ENCODE peak calls at places on chromosomes 16 and 17, in five cellular contexts. D, P, C, K and U are unnamed samples.

GRCh38 chr17:2054262-2054739 is 602 bp upstream of the HIC1 start:
- DNase-seq in C (no peak), P (no peak), D (no peak), K (no peak), U (no peak)

GRCh38 chr16:10835281-10835931 is 16.8 kb upstream of the TVP23A start:
- DNase-seq in K (no peak), P (no peak), D (no peak), C (no peak), U (no peak)

GRCh38 chr17:78272181-78272913 is 40.9 kb downstream of the TMEM235 start:
- DNase-seq in K (no peak), C (peak), P (no peak), D (no peak), U (no peak)

GRCh38 chr16:67528222-67528869 is at the start of gene RIPOR1:
- DNase-seq in C (no peak), K (peak), P (peak), D (peak), U (peak)

GRCh38 chr17:73906896-73907600 is 262.8 kb upstream of the SDK2 start:
- DNase-seq in K (no peak), D (no peak), P (no peak), C (no peak), U (no peak)

GRCh38 chr17:58576679-58577367 is 62.4 kb upstream of the MTMR4 start:
- DNase-seq in P (no peak), C (no peak), K (no peak), D (no peak), U (no peak)

GRCh38 chr16:81632392-81633146 is 146.5 kb upstream of the PLCG2 start:
- DNase-seq in P (no peak), D (no peak), C (no peak), K (no peak), U (no peak)

GRCh38 chr16:11560701-11561439 is 25.8 kb downstream of the LITAF start:
- DNase-seq in P (peak), C (peak), D (no peak), K (no peak), U (no peak)

GRCh38 chr16:21590287-21590686 is 9.1 kb upstream of the METTL9 start:
- DNase-seq in D (no peak), C (no peak), P (no peak), K (no peak), U (no peak)

GRCh38 chr17:226773-227580 is 45.5 kb upstream of the DOC2B start:
- DNase-seq in K (peak), C (no peak), D (no peak), P (peak), U (no peak)

GRCh38 chr16:82715833-82716232 is 89.1 kb downstream of the CDH13 start:
- DNase-seq in D (no peak), P (peak), K (no peak), C (no peak), U (no peak)

GRCh38 chr16:50476486-50477260 is 71.5 kb upstream of the NKD1 start:
- DNase-seq in P (no peak), D (no peak), K (peak), C (no peak), U (no peak)

GRCh38 chr17:77935121-77935571 is 23.4 kb upstream of the TNRC6C start:
- DNase-seq in P (no peak), C (no peak), D (no peak), K (no peak), U (no peak)

GRCh38 chr17:58200024-58200633 is 7.6 kb downstream of the EPX start:
- DNase-seq in K (peak), C (no peak), D (peak), P (peak), U (peak)

GRCh38 chr17:9057310-9057709 is 36.0 kb downstream of the NTN1 start:
- DNase-seq in P (no peak), C (no peak), D (no peak), K (no peak), U (no peak)

GRCh38 chr16:5903153-5903552 is 805.6 kb upstream of the EEF2KMT start:
- DNase-seq in C (no peak), D (no peak), K (no peak), P (no peak), U (no peak)

GRCh38 chr17:13640559-13640958 is 38.8 kb upstream of the HS3ST3A1 start:
- DNase-seq in P (no peak), C (no peak), D (no peak), K (no peak), U (no peak)

GRCh38 chr17:50171371-50172071 is 5.7 kb downstream of the SGCA start:
- DNase-seq in K (no peak), D (no peak), C (no peak), P (peak), U (no peak)

GRCh38 chr16:874366-875181 is 74.0 kb upstream of the GNG13 start:
- DNase-seq in K (no peak), D (no peak), C (no peak), P (peak), U (no peak)

GRCh38 chr17:38434178-38434665 is 6.0 kb downstream of the ARHGAP23 start:
- DNase-seq in K (no peak), C (no peak), D (no peak), P (no peak), U (no peak)

GRCh38 chr17:2683912-2684311 is 27.7 kb downstream of the CLUH start:
- DNase-seq in C (no peak), P (no peak), K (no peak), D (no peak), U (no peak)

GRCh38 chr16:25512041-25512440 is 179.7 kb upstream of the HS3ST4 start:
- DNase-seq in P (no peak), C (no peak), K (no peak), D (no peak), U (no peak)

GRCh38 chr16:23597003-23597756 is 1.1 kb upstream of the NDUFAB1 start:
- DNase-seq in P (no peak), K (no peak), D (no peak), C (no peak), U (no peak)

GRCh38 chr16:14196011-14196410 is 124.9 kb downstream of the MRTFB start:
- DNase-seq in P (no peak), K (no peak), C (no peak), D (no peak), U (no peak)

DNA sequence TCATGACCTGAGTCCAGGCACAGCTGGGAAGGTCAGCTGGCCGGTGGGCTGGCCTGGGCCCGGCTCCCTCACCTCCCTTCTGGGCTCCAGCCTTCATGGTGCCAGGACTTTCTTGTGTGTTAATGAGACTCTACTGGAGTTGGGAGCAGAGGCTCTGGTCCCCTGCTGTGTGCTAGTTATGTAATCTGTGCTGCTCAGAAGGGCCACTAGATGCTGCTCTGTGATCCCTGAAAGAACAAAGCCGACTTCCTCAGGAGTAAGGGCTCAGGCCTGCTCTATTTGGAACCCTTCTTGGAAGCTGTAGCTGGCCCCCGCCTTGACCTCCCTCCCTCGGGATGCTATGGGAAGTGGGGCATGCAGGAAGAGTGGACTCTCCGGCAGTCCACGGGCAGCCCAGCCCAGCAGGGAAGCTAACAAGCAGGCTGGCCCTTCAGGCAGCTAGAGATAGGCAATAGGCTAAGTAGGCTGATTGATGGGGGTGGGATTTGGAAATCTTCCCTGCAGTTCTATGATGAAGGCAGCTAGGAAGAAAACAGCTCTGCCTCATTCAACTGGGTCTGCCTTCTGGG is 3.3 kb upstream of the CDK5R1 start:
- DNase-seq in K (peak), P (peak), D (peak), C (no peak), U (no peak)
- TF ChIP-seq CTCF in K (peak), P (peak), D (no peak), C (no peak), U (peak)

DNA sequence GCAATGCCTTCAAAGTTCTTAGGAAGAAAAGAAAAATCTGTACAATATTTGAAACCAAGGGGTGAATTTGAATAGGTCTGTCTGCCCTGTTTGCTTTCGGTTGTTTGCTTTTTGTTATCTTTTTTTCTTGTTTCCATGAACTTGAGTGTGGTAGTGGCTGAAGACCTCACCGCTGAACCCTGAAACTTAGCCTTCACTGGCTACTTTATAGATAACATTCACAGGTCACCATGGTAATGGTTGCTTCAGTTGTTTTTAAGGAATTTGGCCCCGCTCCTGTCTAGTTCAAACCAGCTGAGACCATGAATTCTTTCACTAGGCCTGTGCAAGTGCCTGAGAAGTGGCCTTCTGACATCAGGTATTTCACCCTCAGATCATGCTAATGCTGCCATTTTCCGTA is 137.0 kb upstream of the PMFBP1 start:
- DNase-seq in P (no peak), K (no peak), D (no peak), C (no peak), U (no peak)
- TF ChIP-seq CTCF in P (no peak), K (no peak), D (no peak), C (no peak), U (no peak)

DNA sequence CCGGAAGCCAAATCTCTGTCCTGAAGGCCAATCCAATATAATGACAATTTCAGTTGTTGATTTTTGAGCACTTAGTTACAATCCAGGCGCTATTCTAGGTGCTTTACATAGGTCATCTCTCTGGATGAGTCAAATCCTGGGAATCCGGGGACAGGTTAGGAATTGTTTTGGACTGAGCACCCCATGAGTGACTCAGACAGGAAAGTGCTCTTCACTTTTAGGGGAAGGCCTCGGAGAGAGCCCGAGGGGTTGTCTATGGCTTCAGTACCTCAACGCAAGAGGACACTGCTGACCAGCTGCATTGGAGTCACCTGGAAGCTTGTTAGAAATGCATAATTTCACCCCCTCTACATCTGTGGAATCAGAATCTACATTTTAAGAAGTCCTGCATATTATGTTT is 108.8 kb downstream of the IRX5 start:
- DNase-seq in P (no peak), K (no peak), D (no peak), C (no peak), U (no peak)
- TF ChIP-seq CTCF in P (no peak), K (no peak), D (no peak), C (no peak), U (no peak)

DNA sequence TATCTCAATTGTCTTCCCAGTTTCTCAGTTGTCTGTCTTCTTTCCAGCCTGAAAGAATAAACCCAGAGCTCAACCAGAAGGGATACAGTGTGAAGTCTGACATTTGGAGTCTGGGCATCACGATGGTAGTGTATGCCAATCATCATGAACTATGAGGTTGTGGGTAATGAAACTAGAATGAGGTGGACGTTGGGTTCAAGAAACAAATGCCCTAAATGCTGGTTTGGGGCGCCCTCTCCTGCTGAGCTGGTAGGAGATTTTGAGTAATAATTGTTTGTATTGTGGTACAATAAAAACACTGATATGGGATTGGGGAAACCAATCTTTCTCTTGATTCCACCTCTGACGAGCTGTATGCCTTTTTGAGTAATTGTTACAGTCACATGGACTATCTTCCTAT is 110.4 kb downstream of the MAP2K6 start:
- DNase-seq in D (no peak), K (no peak), C (no peak), P (no peak), U (no peak)
- TF ChIP-seq CTCF in D (no peak), K (no peak), C (no peak), P (no peak), U (no peak)

GRCh38 chr16:28035866-28036393 is 27.6 kb downstream of the GSG1L start:
- DNase-seq in D (no peak), P (no peak), C (no peak), K (no peak), U (no peak)
- TF ChIP-seq CTCF in D (no peak), P (no peak), C (no peak), K (no peak), U (no peak)

DNA sequence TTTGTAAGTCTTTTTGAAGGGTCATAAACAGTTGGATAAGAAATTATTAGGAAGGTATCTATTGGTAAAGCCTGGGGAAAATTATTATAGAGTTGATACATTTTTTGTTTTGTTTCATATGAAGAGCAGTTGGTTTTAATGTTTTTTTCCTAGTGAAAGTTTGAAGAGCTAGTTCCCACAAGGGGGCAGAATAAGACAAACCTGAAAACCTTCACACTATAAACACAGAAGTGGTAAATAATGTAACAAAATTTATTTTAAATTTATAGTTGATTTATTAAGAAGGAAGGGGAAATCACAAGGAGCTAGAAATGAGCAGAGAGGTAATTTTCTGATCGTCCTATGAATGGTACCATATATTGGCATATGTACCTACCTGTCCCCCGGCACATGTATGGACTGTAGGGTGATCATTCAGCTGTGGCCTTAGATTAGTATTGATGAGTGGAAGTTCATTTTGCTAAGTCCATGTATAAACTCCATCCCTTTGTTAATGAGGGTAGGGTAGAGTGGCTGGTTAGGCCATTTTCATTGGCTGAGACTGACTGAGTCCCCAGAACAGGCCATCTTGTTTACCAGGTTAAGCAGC is 116.3 kb downstream of the TANC2 start:
- DNase-seq in P (no peak), C (no peak), K (no peak), D (no peak), U (no peak)
- TF ChIP-seq CTCF in P (peak), C (no peak), K (peak), D (peak), U (peak)